ENCODE peak calls at places on chromosomes 16 and 17, in four cellular contexts. S is cardiac muscle cell; I is MM.1S; K is CD8-positive, alpha-beta memory T cell. U is an unnamed sample.

GRCh38 chr17:47717845-47718621 is 15.0 kb upstream of the TBX21 start:
- DNase-seq in K (no peak), I (no peak), S (no peak), U (no peak)

GRCh38 chr17:48011405-48012150 is 26.0 kb downstream of the COPZ2 start:
- DNase-seq in I (peak; percentile 70), S (peak; percentile 28), K (no peak), U (peak; percentile 25)

GRCh38 chr17:50190278-50191069 is 11.0 kb downstream of the COL1A1 start:
- DNase-seq in K (no peak), I (no peak), S (no peak), U (no peak)

GRCh38 chr16:9015489-9015888 is 51.8 kb upstream of the USP7 start:
- DNase-seq in S (no peak), K (no peak), I (no peak), U (no peak)

GRCh38 chr17:27469256-27469655 is 13.0 kb downstream of the KSR1 start:
- DNase-seq in I (no peak), K (no peak), S (no peak), U (no peak)

GRCh38 chr16:86983621-86984020 is 333.6 kb downstream of the C16orf95 start:
- DNase-seq in K (no peak), S (no peak), I (no peak), U (no peak)

GRCh38 chr16:2751577-2752034 is 832 bp upstream of the SRRM2 start:
- DNase-seq in I (no peak), S (no peak), K (no peak), U (no peak)

GRCh38 chr16:64589836-64590235 is 532.0 kb downstream of the CDH11 start:
- DNase-seq in K (no peak), I (no peak), S (no peak), U (no peak)

GRCh38 chr17:75910699-75911098 is 6.0 kb upstream of the MRPL38 start:
- DNase-seq in S (peak; percentile 75), I (no peak), K (no peak), U (no peak)

GRCh38 chr17:75908201-75908600 is 3.5 kb upstream of the MRPL38 start:
- DNase-seq in I (no peak), K (no peak), S (peak; percentile 89), U (no peak)

GRCh38 chr17:75906143-75906884 is 1.6 kb upstream of the MRPL38 start:
- DNase-seq in I (no peak), K (no peak), S (no peak), U (no peak)

GRCh38 chr17:75909812-75910274 is 5.2 kb upstream of the MRPL38 start:
- DNase-seq in K (no peak), I (no peak), S (no peak), U (no peak)

GRCh38 chr17:75909051-75909811 is 4.5 kb upstream of the MRPL38 start:
- DNase-seq in S (no peak), I (peak; percentile 84), K (no peak), U (no peak)
- H3K27ac ChIP-seq in S (no peak overlapping the region), I (peak overlapping the region; percentile 68), K (no peak overlapping the region), U (no peak overlapping the region)

GRCh38 chr17:5557485-5557884 is 26.8 kb downstream of the NLRP1 start:
- DNase-seq in I (no peak), S (no peak), K (no peak), U (no peak)
- H3K36me3 ChIP-seq in I (peaks cover 7% of the 10 kb centered on the region), S (no peaks in the 10 kb centered on the region), K (peaks cover 34% of the 10 kb centered on the region), U (peaks cover 66% of the 10 kb centered on the region)

DNA sequence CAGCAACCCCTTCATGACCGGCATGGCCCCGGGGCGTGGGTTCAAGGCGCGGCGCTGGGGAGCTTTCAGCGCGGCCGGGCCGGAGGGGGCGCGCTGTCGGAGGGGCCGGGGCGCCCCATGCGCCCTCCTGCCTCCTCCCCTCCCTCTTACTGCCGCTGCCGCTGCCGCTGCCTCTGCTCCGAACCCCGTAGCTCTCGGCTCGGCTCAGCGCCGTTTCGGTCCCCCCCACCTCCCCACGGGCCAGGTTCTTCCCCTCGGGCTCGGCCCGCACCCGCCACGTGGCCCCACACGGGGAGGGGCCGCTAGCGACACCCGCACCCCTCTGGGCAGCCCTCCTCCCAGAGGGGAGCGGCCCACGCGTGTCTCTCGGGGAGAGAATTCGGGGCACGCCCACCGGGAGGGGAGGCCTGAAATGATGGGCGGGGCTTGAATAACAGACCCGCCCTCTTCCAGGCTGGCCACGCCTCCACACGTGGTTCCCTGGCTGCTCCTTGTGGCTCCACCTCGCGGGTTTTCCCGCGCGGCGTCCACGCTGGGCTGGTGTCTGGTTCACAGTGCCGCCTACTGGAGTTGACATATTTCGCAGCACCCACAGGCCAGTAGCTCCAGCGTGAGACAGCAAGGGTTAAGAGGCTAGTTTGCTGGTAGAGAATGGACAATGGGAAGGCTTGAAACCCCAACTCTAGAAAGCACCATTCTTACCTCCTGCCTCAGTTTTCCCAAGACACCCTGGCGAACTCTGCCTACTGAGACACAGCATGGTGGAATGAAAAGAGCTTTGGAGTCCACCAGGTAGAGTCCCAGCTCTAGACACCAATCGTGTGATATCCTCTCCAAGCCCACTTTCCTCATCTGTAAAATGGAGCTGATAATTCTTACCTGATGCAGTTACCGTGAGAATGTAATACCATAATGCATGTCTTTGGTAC is at the start of gene KCNH4:
- DNase-seq in I (peak; percentile 86), K (peak; percentile 86), S (peak; percentile 51), U (peak; percentile 86)
- H3K4me3 ChIP-seq in I (peak within 1 kb of the TSS; percentile 63), K (peak within 1 kb of the TSS; percentile 45), S (peak within 1 kb of the TSS; percentile 17), U (peak within 1 kb of the TSS; percentile 53)

DNA sequence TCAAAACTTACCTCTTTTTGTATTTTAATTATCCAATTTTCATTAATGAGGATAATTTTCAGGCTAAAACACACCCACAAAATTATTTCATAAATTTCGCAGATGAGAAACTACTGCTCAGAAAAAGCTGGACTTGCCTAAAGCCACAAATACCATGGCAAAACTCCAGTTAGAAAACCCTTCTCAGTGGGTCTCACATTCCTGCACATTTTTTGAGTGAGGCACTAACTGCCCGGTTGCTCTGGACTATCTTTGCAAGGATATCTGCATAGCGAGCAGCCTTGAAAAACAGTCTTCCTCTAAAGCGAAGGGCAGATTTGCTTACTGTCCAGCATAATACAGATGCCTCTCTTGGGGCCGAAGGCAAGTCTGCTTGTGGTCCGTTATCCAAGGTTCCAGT is 9.8 kb downstream of the MPHOSPH6 start:
- DNase-seq in I (no peak), K (no peak), S (no peak), U (no peak)
- H3K27ac ChIP-seq in I (no peak overlapping the region), K (no peak overlapping the region), S (no peak overlapping the region), U (no peak overlapping the region)

DNA sequence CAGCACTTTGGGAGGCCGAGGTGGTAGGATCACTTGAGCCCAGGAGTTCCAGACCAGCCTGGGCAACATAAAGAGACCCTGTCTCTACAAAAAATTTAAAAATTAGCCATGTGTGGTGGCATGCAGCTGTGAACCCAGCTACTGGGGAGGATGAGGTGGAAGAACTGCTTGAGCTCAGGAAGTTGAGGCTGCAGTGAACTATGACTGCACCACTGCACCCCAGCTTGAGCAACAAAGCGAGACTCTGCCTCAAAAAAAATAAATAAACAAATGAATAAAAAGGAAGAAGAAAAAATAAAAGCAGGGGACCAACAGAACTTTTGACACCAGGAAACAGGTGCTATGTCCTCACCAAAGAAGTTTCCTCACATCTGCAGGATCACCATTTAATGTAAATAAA is 14.2 kb downstream of the TERF2 start:
- DNase-seq in S (no peak), I (no peak), K (no peak), U (no peak)
- H3K36me3 ChIP-seq in S (peaks cover 62% of the 10 kb centered on the region), I (peaks cover 9% of the 10 kb centered on the region), K (peaks cover 31% of the 10 kb centered on the region), U (peaks cover 38% of the 10 kb centered on the region)

DNA sequence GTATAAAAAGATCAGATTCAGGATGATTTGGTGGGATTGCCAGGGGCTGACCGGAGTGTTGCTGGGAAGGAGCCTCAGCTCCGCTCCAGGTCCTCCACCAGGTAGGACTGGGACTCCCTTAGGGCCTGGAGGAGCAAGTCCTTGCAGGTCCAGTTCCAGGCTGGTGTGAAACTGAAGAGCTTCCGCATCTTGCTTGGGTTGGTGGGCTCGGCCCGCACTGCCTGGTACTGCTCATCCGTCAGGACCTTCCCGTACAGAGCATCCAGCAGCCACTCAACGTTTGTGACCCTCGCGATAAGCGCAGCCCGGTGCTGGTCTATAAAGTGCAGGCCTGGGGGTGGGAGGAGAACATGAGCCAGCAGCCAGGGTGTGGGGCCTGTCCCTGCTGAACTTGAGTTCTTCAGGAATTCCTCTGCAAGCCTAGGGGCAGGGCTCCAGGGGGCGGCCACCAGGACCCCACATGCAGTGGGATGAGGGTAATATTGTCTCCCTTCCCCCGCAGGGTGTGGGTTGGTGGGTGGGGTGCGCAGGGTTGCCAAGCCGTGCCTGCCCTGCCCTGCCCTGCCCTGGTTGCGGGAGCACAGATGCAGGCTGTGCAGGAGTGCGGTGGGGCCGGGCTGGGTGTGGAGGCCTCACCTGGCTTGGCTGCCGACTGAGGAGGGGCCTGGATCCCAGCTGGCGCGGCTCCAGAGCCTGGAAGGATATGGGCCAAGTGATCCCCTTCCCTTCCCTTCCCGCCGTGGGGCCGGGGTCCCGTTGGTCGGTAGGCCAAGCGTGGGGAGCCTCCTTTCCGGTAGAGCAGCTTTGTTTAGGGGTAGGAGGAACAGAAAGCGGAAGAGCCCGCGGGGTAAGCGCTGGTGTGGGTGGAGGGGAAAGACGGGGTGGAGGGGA is 804 bp downstream of the PYCARD start:
- DNase-seq in K (peak; percentile 20), S (no peak), I (peak; percentile 25), U (peak; percentile 58)
- H3K4me3 ChIP-seq in K (peak overlapping the region; percentile 83), S (peak overlapping the region; percentile 14), I (peak overlapping the region; percentile 80), U (peak overlapping the region; percentile 94)

GRCh38 chr17:67243284-67243683 is 1.7 kb downstream of the HELZ start:
- DNase-seq in S (no peak), I (no peak), K (no peak), U (no peak)

GRCh38 chr17:67245694-67246397 is 850 bp upstream of the HELZ start:
- DNase-seq in I (no peak), K (peak; percentile 54), S (peak; percentile 79), U (peak; percentile 68)

GRCh38 chr17:67246398-67246647 is 1.3 kb upstream of the HELZ start:
- DNase-seq in I (no peak), S (no peak), K (no peak), U (no peak)

GRCh38 chr17:67245073-67245693 is at the start of gene HELZ:
- DNase-seq in I (peak; percentile 90), S (peak; percentile 88), K (peak; percentile 76), U (peak; percentile 80)

GRCh38 chr17:67244621-67245072 is 349 bp downstream of the HELZ start:
- DNase-seq in I (no peak), K (peak; percentile 9), S (no peak), U (no peak)
- H3K27ac ChIP-seq in I (no peak overlapping the region), K (peak overlapping the region; percentile 81), S (peak overlapping the region; percentile 97), U (peak overlapping the region; percentile 84)

U was measured in CD4-positive, alpha-beta memory T cell.